ENCODE peak calls at places on chromosomes 6 and 20, in seven cellular contexts. One of them, this sample, is unnamed.

GRCh38 chr6:111418971-111419693 is 63.9 kb downstream of the REV3L start:
- DNase-seq in Panc1: no peak
- DNase-seq in NCI-H1436 treated with DMSO at 0.1 percent for 48 hours: no peak
- DNase-seq in activated CD8-positive, alpha-beta memory T cell treated with anti-CD3 and anti-CD28 coated beads, Interleukin-2, amount 50 U/mL, for 4 hours: no peak
- DNase-seq in CD8-positive, alpha-beta T cell: no peak
- DNase-seq in activated CD4-positive, CD25-positive, alpha-beta regulatory T cell: no peak
- DNase-seq in SK-MEL-5: no peak
- DNase-seq in this sample: no peak

GRCh38 chr6:126664271-126664670 is 324.4 kb downstream of the CENPW start:
- DNase-seq in activated CD4-positive, CD25-positive, alpha-beta regulatory T cell: no peak
- DNase-seq in SK-MEL-5: no peak
- DNase-seq in NCI-H1436 treated with DMSO at 0.1 percent for 48 hours: no peak
- DNase-seq in activated CD8-positive, alpha-beta memory T cell treated with anti-CD3 and anti-CD28 coated beads, Interleukin-2, amount 50 U/mL, for 4 hours: no peak
- DNase-seq in Panc1: no peak
- DNase-seq in CD8-positive, alpha-beta T cell: no peak
- DNase-seq in this sample: no peak

GRCh38 chr6:137573739-137574138 is 79.5 kb upstream of the OLIG3 start:
- DNase-seq in SK-MEL-5: no peak
- DNase-seq in Panc1: no peak
- DNase-seq in activated CD8-positive, alpha-beta memory T cell treated with anti-CD3 and anti-CD28 coated beads, Interleukin-2, amount 50 U/mL, for 4 hours: no peak
- DNase-seq in activated CD4-positive, CD25-positive, alpha-beta regulatory T cell: no peak
- DNase-seq in CD8-positive, alpha-beta T cell: no peak
- DNase-seq in NCI-H1436 treated with DMSO at 0.1 percent for 48 hours: no peak
- DNase-seq in this sample: no peak

GRCh38 chr20:58545565-58546195 is 30.5 kb upstream of the APCDD1L start:
- DNase-seq in CD8-positive, alpha-beta T cell: no peak
- DNase-seq in SK-MEL-5: no peak
- DNase-seq in Panc1: no peak
- DNase-seq in activated CD4-positive, CD25-positive, alpha-beta regulatory T cell: no peak
- DNase-seq in activated CD8-positive, alpha-beta memory T cell treated with anti-CD3 and anti-CD28 coated beads, Interleukin-2, amount 50 U/mL, for 4 hours: no peak
- DNase-seq in NCI-H1436 treated with DMSO at 0.1 percent for 48 hours: no peak
- DNase-seq in this sample: no peak

GRCh38 chr6:152816055-152816454 is 65.5 kb downstream of the VIP start:
- DNase-seq in Panc1: no peak
- DNase-seq in CD8-positive, alpha-beta T cell: no peak
- DNase-seq in activated CD8-positive, alpha-beta memory T cell treated with anti-CD3 and anti-CD28 coated beads, Interleukin-2, amount 50 U/mL, for 4 hours: no peak
- DNase-seq in NCI-H1436 treated with DMSO at 0.1 percent for 48 hours: no peak
- DNase-seq in SK-MEL-5: no peak
- DNase-seq in activated CD4-positive, CD25-positive, alpha-beta regulatory T cell: no peak
- DNase-seq in this sample: no peak

GRCh38 chr6:4924872-4925271 is 79.0 kb downstream of the RPP40 start:
- DNase-seq in Panc1: no peak
- DNase-seq in activated CD4-positive, CD25-positive, alpha-beta regulatory T cell: no peak
- DNase-seq in CD8-positive, alpha-beta T cell: no peak
- DNase-seq in NCI-H1436 treated with DMSO at 0.1 percent for 48 hours: no peak
- DNase-seq in activated CD8-positive, alpha-beta memory T cell treated with anti-CD3 and anti-CD28 coated beads, Interleukin-2, amount 50 U/mL, for 4 hours: no peak
- DNase-seq in SK-MEL-5: no peak
- DNase-seq in this sample: no peak

GRCh38 chr6:135180458-135181332 is at the start of gene MYB:
- DNase-seq in CD8-positive, alpha-beta T cell: peak
- DNase-seq in activated CD4-positive, CD25-positive, alpha-beta regulatory T cell: peak
- DNase-seq in activated CD8-positive, alpha-beta memory T cell treated with anti-CD3 and anti-CD28 coated beads, Interleukin-2, amount 50 U/mL, for 4 hours: peak
- DNase-seq in Panc1: no peak
- DNase-seq in SK-MEL-5: peak
- DNase-seq in NCI-H1436 treated with DMSO at 0.1 percent for 48 hours: peak
- DNase-seq in this sample: peak

GRCh38 chr6:56297022-56297995 is 49.9 kb upstream of the COL21A1 start:
- DNase-seq in Panc1: no peak
- DNase-seq in NCI-H1436 treated with DMSO at 0.1 percent for 48 hours: no peak
- DNase-seq in CD8-positive, alpha-beta T cell: no peak
- DNase-seq in activated CD4-positive, CD25-positive, alpha-beta regulatory T cell: no peak
- DNase-seq in activated CD8-positive, alpha-beta memory T cell treated with anti-CD3 and anti-CD28 coated beads, Interleukin-2, amount 50 U/mL, for 4 hours: no peak
- DNase-seq in SK-MEL-5: peak
- DNase-seq in this sample: peak

GRCh38 chr20:10783660-10784336 is 110.0 kb upstream of the JAG1 start:
- DNase-seq in CD8-positive, alpha-beta T cell: no peak
- DNase-seq in Panc1: no peak
- DNase-seq in SK-MEL-5: no peak
- DNase-seq in NCI-H1436 treated with DMSO at 0.1 percent for 48 hours: no peak
- DNase-seq in activated CD8-positive, alpha-beta memory T cell treated with anti-CD3 and anti-CD28 coated beads, Interleukin-2, amount 50 U/mL, for 4 hours: no peak
- DNase-seq in activated CD4-positive, CD25-positive, alpha-beta regulatory T cell: no peak
- DNase-seq in this sample: no peak

GRCh38 chr6:163402616-163403015 is 11.9 kb upstream of the QKI start:
- DNase-seq in activated CD8-positive, alpha-beta memory T cell treated with anti-CD3 and anti-CD28 coated beads, Interleukin-2, amount 50 U/mL, for 4 hours: no peak
- DNase-seq in CD8-positive, alpha-beta T cell: no peak
- DNase-seq in SK-MEL-5: no peak
- DNase-seq in Panc1: no peak
- DNase-seq in activated CD4-positive, CD25-positive, alpha-beta regulatory T cell: no peak
- DNase-seq in NCI-H1436 treated with DMSO at 0.1 percent for 48 hours: no peak
- DNase-seq in this sample: no peak

GRCh38 chr6:121649951-121650350 is 214.5 kb downstream of the GJA1 start:
- DNase-seq in CD8-positive, alpha-beta T cell: no peak
- DNase-seq in activated CD8-positive, alpha-beta memory T cell treated with anti-CD3 and anti-CD28 coated beads, Interleukin-2, amount 50 U/mL, for 4 hours: no peak
- DNase-seq in activated CD4-positive, CD25-positive, alpha-beta regulatory T cell: no peak
- DNase-seq in NCI-H1436 treated with DMSO at 0.1 percent for 48 hours: no peak
- DNase-seq in Panc1: no peak
- DNase-seq in SK-MEL-5: no peak
- DNase-seq in this sample: no peak

GRCh38 chr6:27810768-27811298 is 101.4 kb downstream of the OR2B2 start:
- DNase-seq in NCI-H1436 treated with DMSO at 0.1 percent for 48 hours: no peak
- DNase-seq in SK-MEL-5: no peak
- DNase-seq in Panc1: no peak
- DNase-seq in activated CD4-positive, CD25-positive, alpha-beta regulatory T cell: no peak
- DNase-seq in CD8-positive, alpha-beta T cell: no peak
- DNase-seq in activated CD8-positive, alpha-beta memory T cell treated with anti-CD3 and anti-CD28 coated beads, Interleukin-2, amount 50 U/mL, for 4 hours: no peak
- DNase-seq in this sample: no peak

GRCh38 chr20:62339647-62340062 is 27.5 kb downstream of the LAMA5 start:
- DNase-seq in Panc1: no peak
- DNase-seq in NCI-H1436 treated with DMSO at 0.1 percent for 48 hours: no peak
- DNase-seq in activated CD8-positive, alpha-beta memory T cell treated with anti-CD3 and anti-CD28 coated beads, Interleukin-2, amount 50 U/mL, for 4 hours: no peak
- DNase-seq in CD8-positive, alpha-beta T cell: no peak
- DNase-seq in activated CD4-positive, CD25-positive, alpha-beta regulatory T cell: no peak
- DNase-seq in SK-MEL-5: no peak
- DNase-seq in this sample: no peak

GRCh38 chr20:48754269-48754668 is 73.5 kb downstream of the PREX1 start:
- DNase-seq in CD8-positive, alpha-beta T cell: no peak
- DNase-seq in activated CD8-positive, alpha-beta memory T cell treated with anti-CD3 and anti-CD28 coated beads, Interleukin-2, amount 50 U/mL, for 4 hours: no peak
- DNase-seq in NCI-H1436 treated with DMSO at 0.1 percent for 48 hours: no peak
- DNase-seq in SK-MEL-5: no peak
- DNase-seq in Panc1: no peak
- DNase-seq in activated CD4-positive, CD25-positive, alpha-beta regulatory T cell: no peak
- DNase-seq in this sample: no peak

GRCh38 chr6:43887340-43887858 is 117.4 kb downstream of the VEGFA start:
- DNase-seq in NCI-H1436 treated with DMSO at 0.1 percent for 48 hours: no peak
- DNase-seq in SK-MEL-5: no peak
- DNase-seq in activated CD4-positive, CD25-positive, alpha-beta regulatory T cell: no peak
- DNase-seq in activated CD8-positive, alpha-beta memory T cell treated with anti-CD3 and anti-CD28 coated beads, Interleukin-2, amount 50 U/mL, for 4 hours: no peak
- DNase-seq in CD8-positive, alpha-beta T cell: no peak
- DNase-seq in Panc1: no peak
- DNase-seq in this sample: no peak

GRCh38 chr6:80336906-80337305 is 230.4 kb downstream of the BCKDHB start:
- DNase-seq in activated CD8-positive, alpha-beta memory T cell treated with anti-CD3 and anti-CD28 coated beads, Interleukin-2, amount 50 U/mL, for 4 hours: no peak
- DNase-seq in SK-MEL-5: no peak
- DNase-seq in Panc1: no peak
- DNase-seq in NCI-H1436 treated with DMSO at 0.1 percent for 48 hours: no peak
- DNase-seq in activated CD4-positive, CD25-positive, alpha-beta regulatory T cell: no peak
- DNase-seq in CD8-positive, alpha-beta T cell: no peak
- DNase-seq in this sample: no peak

GRCh38 chr20:18839507-18840247 is 26.1 kb downstream of the SCP2D1 start:
- DNase-seq in SK-MEL-5: peak
- DNase-seq in Panc1: no peak
- DNase-seq in activated CD4-positive, CD25-positive, alpha-beta regulatory T cell: no peak
- DNase-seq in activated CD8-positive, alpha-beta memory T cell treated with anti-CD3 and anti-CD28 coated beads, Interleukin-2, amount 50 U/mL, for 4 hours: no peak
- DNase-seq in NCI-H1436 treated with DMSO at 0.1 percent for 48 hours: no peak
- DNase-seq in CD8-positive, alpha-beta T cell: no peak
- DNase-seq in this sample: no peak

GRCh38 chr6:107576852-107577251 is 86.9 kb downstream of the SOBP start:
- DNase-seq in SK-MEL-5: no peak
- DNase-seq in activated CD4-positive, CD25-positive, alpha-beta regulatory T cell: no peak
- DNase-seq in NCI-H1436 treated with DMSO at 0.1 percent for 48 hours: no peak
- DNase-seq in CD8-positive, alpha-beta T cell: no peak
- DNase-seq in activated CD8-positive, alpha-beta memory T cell treated with anti-CD3 and anti-CD28 coated beads, Interleukin-2, amount 50 U/mL, for 4 hours: no peak
- DNase-seq in Panc1: peak
- DNase-seq in this sample: no peak

GRCh38 chr6:80366721-80367120 is 260.2 kb downstream of the BCKDHB start:
- DNase-seq in Panc1: no peak
- DNase-seq in NCI-H1436 treated with DMSO at 0.1 percent for 48 hours: no peak
- DNase-seq in activated CD4-positive, CD25-positive, alpha-beta regulatory T cell: no peak
- DNase-seq in CD8-positive, alpha-beta T cell: no peak
- DNase-seq in SK-MEL-5: no peak
- DNase-seq in activated CD8-positive, alpha-beta memory T cell treated with anti-CD3 and anti-CD28 coated beads, Interleukin-2, amount 50 U/mL, for 4 hours: no peak
- DNase-seq in this sample: no peak

GRCh38 chr6:37134622-37135191 is 35.2 kb upstream of the PIM1 start:
- DNase-seq in NCI-H1436 treated with DMSO at 0.1 percent for 48 hours: no peak
- DNase-seq in activated CD8-positive, alpha-beta memory T cell treated with anti-CD3 and anti-CD28 coated beads, Interleukin-2, amount 50 U/mL, for 4 hours: peak
- DNase-seq in activated CD4-positive, CD25-positive, alpha-beta regulatory T cell: no peak
- DNase-seq in CD8-positive, alpha-beta T cell: peak
- DNase-seq in SK-MEL-5: no peak
- DNase-seq in Panc1: peak
- DNase-seq in this sample: peak

GRCh38 chr6:72248621-72249020 is 362.3 kb downstream of the RIMS1 start:
- DNase-seq in Panc1: no peak
- DNase-seq in activated CD8-positive, alpha-beta memory T cell treated with anti-CD3 and anti-CD28 coated beads, Interleukin-2, amount 50 U/mL, for 4 hours: no peak
- DNase-seq in activated CD4-positive, CD25-positive, alpha-beta regulatory T cell: no peak
- DNase-seq in CD8-positive, alpha-beta T cell: no peak
- DNase-seq in SK-MEL-5: no peak
- DNase-seq in NCI-H1436 treated with DMSO at 0.1 percent for 48 hours: no peak
- DNase-seq in this sample: no peak

GRCh38 chr6:16901777-16902176 is 140.5 kb upstream of the ATXN1 start:
- DNase-seq in SK-MEL-5: peak
- DNase-seq in activated CD8-positive, alpha-beta memory T cell treated with anti-CD3 and anti-CD28 coated beads, Interleukin-2, amount 50 U/mL, for 4 hours: no peak
- DNase-seq in Panc1: no peak
- DNase-seq in activated CD4-positive, CD25-positive, alpha-beta regulatory T cell: no peak
- DNase-seq in CD8-positive, alpha-beta T cell: no peak
- DNase-seq in NCI-H1436 treated with DMSO at 0.1 percent for 48 hours: no peak
- DNase-seq in this sample: no peak

GRCh38 chr6:43992783-43993505 is 134.3 kb downstream of the MRPL14 start:
- DNase-seq in Panc1: no peak
- DNase-seq in activated CD4-positive, CD25-positive, alpha-beta regulatory T cell: no peak
- DNase-seq in activated CD8-positive, alpha-beta memory T cell treated with anti-CD3 and anti-CD28 coated beads, Interleukin-2, amount 50 U/mL, for 4 hours: no peak
- DNase-seq in SK-MEL-5: no peak
- DNase-seq in NCI-H1436 treated with DMSO at 0.1 percent for 48 hours: no peak
- DNase-seq in CD8-positive, alpha-beta T cell: no peak
- DNase-seq in this sample: no peak

GRCh38 chr6:126180585-126180984 is 159.3 kb upstream of the CENPW start:
- DNase-seq in NCI-H1436 treated with DMSO at 0.1 percent for 48 hours: no peak
- DNase-seq in activated CD4-positive, CD25-positive, alpha-beta regulatory T cell: no peak
- DNase-seq in Panc1: peak
- DNase-seq in activated CD8-positive, alpha-beta memory T cell treated with anti-CD3 and anti-CD28 coated beads, Interleukin-2, amount 50 U/mL, for 4 hours: no peak
- DNase-seq in SK-MEL-5: no peak
- DNase-seq in CD8-positive, alpha-beta T cell: no peak
- DNase-seq in this sample: peak

GRCh38 chr20:4051413-4052138 is 36.2 kb upstream of the RNF24 start:
- DNase-seq in Panc1: no peak
- DNase-seq in activated CD4-positive, CD25-positive, alpha-beta regulatory T cell: no peak
- DNase-seq in SK-MEL-5: no peak
- DNase-seq in activated CD8-positive, alpha-beta memory T cell treated with anti-CD3 and anti-CD28 coated beads, Interleukin-2, amount 50 U/mL, for 4 hours: no peak
- DNase-seq in CD8-positive, alpha-beta T cell: no peak
- DNase-seq in NCI-H1436 treated with DMSO at 0.1 percent for 48 hours: no peak
- DNase-seq in this sample: no peak

This sample was measured in SW 1271.